ENCODE peak calls at places on chromosomes 7 and 10, in seven cellular contexts. One of them, this sample, is unnamed.

GRCh38 chr7:149741629-149742028 is 31.8 kb downstream of the ZNF467 start:
- DNase-seq in gastrocnemius medialis: no peak
- DNase-seq in stimulated activated effector memory CD8-positive, alpha-beta T cell treated with anti-CD3 and anti-CD28 coated beads, Interleukin-12 subunit alpha, Interleukin-12 subunit beta, amount 100 ng/mL, for 72 hours: no peak
- DNase-seq in activated CD8-positive, alpha-beta memory T cell treated with anti-CD3 and anti-CD28 coated beads for 48 hours: no peak
- DNase-seq in NCI-H1436: no peak
- DNase-seq in CD8-positive, alpha-beta memory T cell: no peak
- DNase-seq in fibroblast of lung: no peak
- DNase-seq in this sample: no peak

GRCh38 chr10:46268076-46268881 is 18.5 kb upstream of the ANTXRL start:
- DNase-seq in gastrocnemius medialis: no peak
- DNase-seq in stimulated activated effector memory CD8-positive, alpha-beta T cell treated with anti-CD3 and anti-CD28 coated beads, Interleukin-12 subunit alpha, Interleukin-12 subunit beta, amount 100 ng/mL, for 72 hours: peak
- DNase-seq in activated CD8-positive, alpha-beta memory T cell treated with anti-CD3 and anti-CD28 coated beads for 48 hours: no peak
- DNase-seq in NCI-H1436: no peak
- DNase-seq in CD8-positive, alpha-beta memory T cell: peak
- DNase-seq in fibroblast of lung: no peak
- DNase-seq in this sample: no peak

GRCh38 chr7:109497053-109497452 is 927.4 kb downstream of the DNAJB9 start:
- DNase-seq in gastrocnemius medialis: no peak
- DNase-seq in stimulated activated effector memory CD8-positive, alpha-beta T cell treated with anti-CD3 and anti-CD28 coated beads, Interleukin-12 subunit alpha, Interleukin-12 subunit beta, amount 100 ng/mL, for 72 hours: no peak
- DNase-seq in activated CD8-positive, alpha-beta memory T cell treated with anti-CD3 and anti-CD28 coated beads for 48 hours: no peak
- DNase-seq in NCI-H1436: no peak
- DNase-seq in CD8-positive, alpha-beta memory T cell: no peak
- DNase-seq in fibroblast of lung: no peak
- DNase-seq in this sample: no peak

GRCh38 chr10:28930520-28931495 is 253.5 kb downstream of the BAMBI start:
- DNase-seq in gastrocnemius medialis: no peak
- DNase-seq in stimulated activated effector memory CD8-positive, alpha-beta T cell treated with anti-CD3 and anti-CD28 coated beads, Interleukin-12 subunit alpha, Interleukin-12 subunit beta, amount 100 ng/mL, for 72 hours: no peak
- DNase-seq in activated CD8-positive, alpha-beta memory T cell treated with anti-CD3 and anti-CD28 coated beads for 48 hours: no peak
- DNase-seq in NCI-H1436: no peak
- DNase-seq in CD8-positive, alpha-beta memory T cell: no peak
- DNase-seq in fibroblast of lung: no peak
- DNase-seq in this sample: no peak

GRCh38 chr7:104862719-104863118 is 151.3 kb upstream of the KMT2E start:
- DNase-seq in gastrocnemius medialis: no peak
- DNase-seq in stimulated activated effector memory CD8-positive, alpha-beta T cell treated with anti-CD3 and anti-CD28 coated beads, Interleukin-12 subunit alpha, Interleukin-12 subunit beta, amount 100 ng/mL, for 72 hours: no peak
- DNase-seq in activated CD8-positive, alpha-beta memory T cell treated with anti-CD3 and anti-CD28 coated beads for 48 hours: no peak
- DNase-seq in NCI-H1436: no peak
- DNase-seq in CD8-positive, alpha-beta memory T cell: no peak
- DNase-seq in fibroblast of lung: no peak
- DNase-seq in this sample: no peak

GRCh38 chr10:123582084-123582989 is 83.8 kb upstream of the GPR26 start:
- DNase-seq in gastrocnemius medialis: peak
- DNase-seq in stimulated activated effector memory CD8-positive, alpha-beta T cell treated with anti-CD3 and anti-CD28 coated beads, Interleukin-12 subunit alpha, Interleukin-12 subunit beta, amount 100 ng/mL, for 72 hours: peak
- DNase-seq in activated CD8-positive, alpha-beta memory T cell treated with anti-CD3 and anti-CD28 coated beads for 48 hours: peak
- DNase-seq in NCI-H1436: peak
- DNase-seq in CD8-positive, alpha-beta memory T cell: peak
- DNase-seq in fibroblast of lung: peak
- DNase-seq in this sample: peak

GRCh38 chr10:6578221-6579192 is 1.6 kb downstream of the PRKCQ start:
- DNase-seq in gastrocnemius medialis: no peak
- DNase-seq in stimulated activated effector memory CD8-positive, alpha-beta T cell treated with anti-CD3 and anti-CD28 coated beads, Interleukin-12 subunit alpha, Interleukin-12 subunit beta, amount 100 ng/mL, for 72 hours: no peak
- DNase-seq in activated CD8-positive, alpha-beta memory T cell treated with anti-CD3 and anti-CD28 coated beads for 48 hours: no peak
- DNase-seq in NCI-H1436: no peak
- DNase-seq in CD8-positive, alpha-beta memory T cell: no peak
- DNase-seq in fibroblast of lung: no peak
- DNase-seq in this sample: no peak

GRCh38 chr7:128164955-128165670 is 76.0 kb upstream of the LEP start:
- DNase-seq in gastrocnemius medialis: no peak
- DNase-seq in stimulated activated effector memory CD8-positive, alpha-beta T cell treated with anti-CD3 and anti-CD28 coated beads, Interleukin-12 subunit alpha, Interleukin-12 subunit beta, amount 100 ng/mL, for 72 hours: no peak
- DNase-seq in activated CD8-positive, alpha-beta memory T cell treated with anti-CD3 and anti-CD28 coated beads for 48 hours: no peak
- DNase-seq in NCI-H1436: no peak
- DNase-seq in CD8-positive, alpha-beta memory T cell: no peak
- DNase-seq in fibroblast of lung: no peak
- DNase-seq in this sample: no peak

GRCh38 chr7:106346678-106347217 is 62.0 kb upstream of the NAMPT start:
- DNase-seq in gastrocnemius medialis: no peak
- DNase-seq in stimulated activated effector memory CD8-positive, alpha-beta T cell treated with anti-CD3 and anti-CD28 coated beads, Interleukin-12 subunit alpha, Interleukin-12 subunit beta, amount 100 ng/mL, for 72 hours: peak
- DNase-seq in activated CD8-positive, alpha-beta memory T cell treated with anti-CD3 and anti-CD28 coated beads for 48 hours: no peak
- DNase-seq in NCI-H1436: no peak
- DNase-seq in CD8-positive, alpha-beta memory T cell: peak
- DNase-seq in fibroblast of lung: peak
- DNase-seq in this sample: no peak

GRCh38 chr10:34313353-34313752 is 501.7 kb downstream of the PARD3 start:
- DNase-seq in gastrocnemius medialis: no peak
- DNase-seq in stimulated activated effector memory CD8-positive, alpha-beta T cell treated with anti-CD3 and anti-CD28 coated beads, Interleukin-12 subunit alpha, Interleukin-12 subunit beta, amount 100 ng/mL, for 72 hours: no peak
- DNase-seq in activated CD8-positive, alpha-beta memory T cell treated with anti-CD3 and anti-CD28 coated beads for 48 hours: no peak
- DNase-seq in NCI-H1436: no peak
- DNase-seq in CD8-positive, alpha-beta memory T cell: no peak
- DNase-seq in fibroblast of lung: no peak
- DNase-seq in this sample: no peak

GRCh38 chr10:48798486-48799254 is 114.0 kb downstream of the WDFY4 start:
- DNase-seq in gastrocnemius medialis: no peak
- DNase-seq in stimulated activated effector memory CD8-positive, alpha-beta T cell treated with anti-CD3 and anti-CD28 coated beads, Interleukin-12 subunit alpha, Interleukin-12 subunit beta, amount 100 ng/mL, for 72 hours: no peak
- DNase-seq in activated CD8-positive, alpha-beta memory T cell treated with anti-CD3 and anti-CD28 coated beads for 48 hours: no peak
- DNase-seq in NCI-H1436: no peak
- DNase-seq in CD8-positive, alpha-beta memory T cell: no peak
- DNase-seq in fibroblast of lung: no peak
- DNase-seq in this sample: no peak

GRCh38 chr7:147547252-147547897 is 1043.2 kb upstream of the C7orf33 start:
- DNase-seq in gastrocnemius medialis: no peak
- DNase-seq in stimulated activated effector memory CD8-positive, alpha-beta T cell treated with anti-CD3 and anti-CD28 coated beads, Interleukin-12 subunit alpha, Interleukin-12 subunit beta, amount 100 ng/mL, for 72 hours: no peak
- DNase-seq in activated CD8-positive, alpha-beta memory T cell treated with anti-CD3 and anti-CD28 coated beads for 48 hours: no peak
- DNase-seq in NCI-H1436: no peak
- DNase-seq in CD8-positive, alpha-beta memory T cell: no peak
- DNase-seq in fibroblast of lung: peak
- DNase-seq in this sample: no peak

GRCh38 chr7:45219801-45220200 is 62.2 kb downstream of the RAMP3 start:
- DNase-seq in gastrocnemius medialis: no peak
- DNase-seq in stimulated activated effector memory CD8-positive, alpha-beta T cell treated with anti-CD3 and anti-CD28 coated beads, Interleukin-12 subunit alpha, Interleukin-12 subunit beta, amount 100 ng/mL, for 72 hours: no peak
- DNase-seq in activated CD8-positive, alpha-beta memory T cell treated with anti-CD3 and anti-CD28 coated beads for 48 hours: no peak
- DNase-seq in NCI-H1436: no peak
- DNase-seq in CD8-positive, alpha-beta memory T cell: no peak
- DNase-seq in fibroblast of lung: no peak
- DNase-seq in this sample: no peak

GRCh38 chr7:101974365-101974764 is 156.9 kb downstream of the CUX1 start:
- DNase-seq in gastrocnemius medialis: no peak
- DNase-seq in stimulated activated effector memory CD8-positive, alpha-beta T cell treated with anti-CD3 and anti-CD28 coated beads, Interleukin-12 subunit alpha, Interleukin-12 subunit beta, amount 100 ng/mL, for 72 hours: no peak
- DNase-seq in activated CD8-positive, alpha-beta memory T cell treated with anti-CD3 and anti-CD28 coated beads for 48 hours: no peak
- DNase-seq in NCI-H1436: no peak
- DNase-seq in CD8-positive, alpha-beta memory T cell: no peak
- DNase-seq in fibroblast of lung: no peak
- DNase-seq in this sample: no peak

GRCh38 chr10:29862926-29863614 is 196.3 kb downstream of the JCAD start:
- DNase-seq in gastrocnemius medialis: no peak
- DNase-seq in stimulated activated effector memory CD8-positive, alpha-beta T cell treated with anti-CD3 and anti-CD28 coated beads, Interleukin-12 subunit alpha, Interleukin-12 subunit beta, amount 100 ng/mL, for 72 hours: no peak
- DNase-seq in activated CD8-positive, alpha-beta memory T cell treated with anti-CD3 and anti-CD28 coated beads for 48 hours: no peak
- DNase-seq in NCI-H1436: peak
- DNase-seq in CD8-positive, alpha-beta memory T cell: no peak
- DNase-seq in fibroblast of lung: peak
- DNase-seq in this sample: no peak

GRCh38 chr7:156460861-156461632 is 179.5 kb upstream of the RNF32 start:
- DNase-seq in gastrocnemius medialis: no peak
- DNase-seq in stimulated activated effector memory CD8-positive, alpha-beta T cell treated with anti-CD3 and anti-CD28 coated beads, Interleukin-12 subunit alpha, Interleukin-12 subunit beta, amount 100 ng/mL, for 72 hours: no peak
- DNase-seq in activated CD8-positive, alpha-beta memory T cell treated with anti-CD3 and anti-CD28 coated beads for 48 hours: no peak
- DNase-seq in NCI-H1436: no peak
- DNase-seq in CD8-positive, alpha-beta memory T cell: no peak
- DNase-seq in fibroblast of lung: no peak
- DNase-seq in this sample: no peak

GRCh38 chr10:116764979-116765378 is 22.6 kb upstream of the HSPA12A start:
- DNase-seq in gastrocnemius medialis: no peak
- DNase-seq in stimulated activated effector memory CD8-positive, alpha-beta T cell treated with anti-CD3 and anti-CD28 coated beads, Interleukin-12 subunit alpha, Interleukin-12 subunit beta, amount 100 ng/mL, for 72 hours: no peak
- DNase-seq in activated CD8-positive, alpha-beta memory T cell treated with anti-CD3 and anti-CD28 coated beads for 48 hours: no peak
- DNase-seq in NCI-H1436: no peak
- DNase-seq in CD8-positive, alpha-beta memory T cell: no peak
- DNase-seq in fibroblast of lung: no peak
- DNase-seq in this sample: no peak

GRCh38 chr7:1193593-1194424 is 33.8 kb upstream of the ZFAND2A start:
- DNase-seq in gastrocnemius medialis: no peak
- DNase-seq in stimulated activated effector memory CD8-positive, alpha-beta T cell treated with anti-CD3 and anti-CD28 coated beads, Interleukin-12 subunit alpha, Interleukin-12 subunit beta, amount 100 ng/mL, for 72 hours: no peak
- DNase-seq in activated CD8-positive, alpha-beta memory T cell treated with anti-CD3 and anti-CD28 coated beads for 48 hours: no peak
- DNase-seq in NCI-H1436: peak
- DNase-seq in CD8-positive, alpha-beta memory T cell: no peak
- DNase-seq in fibroblast of lung: peak
- DNase-seq in this sample: peak

GRCh38 chr7:139942686-139943085 is 113.6 kb downstream of the TBXAS1 start:
- DNase-seq in gastrocnemius medialis: no peak
- DNase-seq in stimulated activated effector memory CD8-positive, alpha-beta T cell treated with anti-CD3 and anti-CD28 coated beads, Interleukin-12 subunit alpha, Interleukin-12 subunit beta, amount 100 ng/mL, for 72 hours: no peak
- DNase-seq in activated CD8-positive, alpha-beta memory T cell treated with anti-CD3 and anti-CD28 coated beads for 48 hours: no peak
- DNase-seq in NCI-H1436: no peak
- DNase-seq in CD8-positive, alpha-beta memory T cell: no peak
- DNase-seq in fibroblast of lung: peak
- DNase-seq in this sample: no peak

GRCh38 chr7:101626069-101626671 is 2.9 kb downstream of the MYL10 start:
- DNase-seq in gastrocnemius medialis: no peak
- DNase-seq in stimulated activated effector memory CD8-positive, alpha-beta T cell treated with anti-CD3 and anti-CD28 coated beads, Interleukin-12 subunit alpha, Interleukin-12 subunit beta, amount 100 ng/mL, for 72 hours: no peak
- DNase-seq in activated CD8-positive, alpha-beta memory T cell treated with anti-CD3 and anti-CD28 coated beads for 48 hours: no peak
- DNase-seq in NCI-H1436: no peak
- DNase-seq in CD8-positive, alpha-beta memory T cell: peak
- DNase-seq in fibroblast of lung: no peak
- DNase-seq in this sample: no peak

GRCh38 chr7:157043745-157044144 is 33.3 kb upstream of the MNX1 start:
- DNase-seq in gastrocnemius medialis: peak
- DNase-seq in stimulated activated effector memory CD8-positive, alpha-beta T cell treated with anti-CD3 and anti-CD28 coated beads, Interleukin-12 subunit alpha, Interleukin-12 subunit beta, amount 100 ng/mL, for 72 hours: no peak
- DNase-seq in activated CD8-positive, alpha-beta memory T cell treated with anti-CD3 and anti-CD28 coated beads for 48 hours: no peak
- DNase-seq in NCI-H1436: no peak
- DNase-seq in CD8-positive, alpha-beta memory T cell: no peak
- DNase-seq in fibroblast of lung: peak
- DNase-seq in this sample: no peak

GRCh38 chr10:543131-543530 is 146.3 kb downstream of the DIP2C start:
- DNase-seq in gastrocnemius medialis: no peak
- DNase-seq in stimulated activated effector memory CD8-positive, alpha-beta T cell treated with anti-CD3 and anti-CD28 coated beads, Interleukin-12 subunit alpha, Interleukin-12 subunit beta, amount 100 ng/mL, for 72 hours: no peak
- DNase-seq in activated CD8-positive, alpha-beta memory T cell treated with anti-CD3 and anti-CD28 coated beads for 48 hours: no peak
- DNase-seq in NCI-H1436: no peak
- DNase-seq in CD8-positive, alpha-beta memory T cell: no peak
- DNase-seq in fibroblast of lung: peak
- DNase-seq in this sample: no peak

GRCh38 chr10:79061441-79062315 is 7.1 kb upstream of the ZMIZ1 start:
- DNase-seq in gastrocnemius medialis: no peak
- DNase-seq in stimulated activated effector memory CD8-positive, alpha-beta T cell treated with anti-CD3 and anti-CD28 coated beads, Interleukin-12 subunit alpha, Interleukin-12 subunit beta, amount 100 ng/mL, for 72 hours: no peak
- DNase-seq in activated CD8-positive, alpha-beta memory T cell treated with anti-CD3 and anti-CD28 coated beads for 48 hours: no peak
- DNase-seq in NCI-H1436: no peak
- DNase-seq in CD8-positive, alpha-beta memory T cell: peak
- DNase-seq in fibroblast of lung: no peak
- DNase-seq in this sample: no peak

GRCh38 chr10:123144697-123145541 is 3.0 kb upstream of the HMX2 start:
- DNase-seq in gastrocnemius medialis: no peak
- DNase-seq in stimulated activated effector memory CD8-positive, alpha-beta T cell treated with anti-CD3 and anti-CD28 coated beads, Interleukin-12 subunit alpha, Interleukin-12 subunit beta, amount 100 ng/mL, for 72 hours: peak
- DNase-seq in activated CD8-positive, alpha-beta memory T cell treated with anti-CD3 and anti-CD28 coated beads for 48 hours: no peak
- DNase-seq in NCI-H1436: no peak
- DNase-seq in CD8-positive, alpha-beta memory T cell: no peak
- DNase-seq in fibroblast of lung: no peak
- DNase-seq in this sample: no peak

GRCh38 chr10:78944658-78945333 is 124.0 kb upstream of the ZMIZ1 start:
- DNase-seq in gastrocnemius medialis: peak
- DNase-seq in stimulated activated effector memory CD8-positive, alpha-beta T cell treated with anti-CD3 and anti-CD28 coated beads, Interleukin-12 subunit alpha, Interleukin-12 subunit beta, amount 100 ng/mL, for 72 hours: no peak
- DNase-seq in activated CD8-positive, alpha-beta memory T cell treated with anti-CD3 and anti-CD28 coated beads for 48 hours: no peak
- DNase-seq in NCI-H1436: no peak
- DNase-seq in CD8-positive, alpha-beta memory T cell: no peak
- DNase-seq in fibroblast of lung: peak
- DNase-seq in this sample: no peak

GRCh38 chr10:101270763-101271162 is 41.5 kb upstream of the LBX1 start:
- DNase-seq in gastrocnemius medialis: no peak
- DNase-seq in stimulated activated effector memory CD8-positive, alpha-beta T cell treated with anti-CD3 and anti-CD28 coated beads, Interleukin-12 subunit alpha, Interleukin-12 subunit beta, amount 100 ng/mL, for 72 hours: no peak
- DNase-seq in activated CD8-positive, alpha-beta memory T cell treated with anti-CD3 and anti-CD28 coated beads for 48 hours: no peak
- DNase-seq in NCI-H1436: no peak
- DNase-seq in CD8-positive, alpha-beta memory T cell: no peak
- DNase-seq in fibroblast of lung: no peak
- DNase-seq in this sample: no peak

GRCh38 chr7:33070277-33070676 is 7.7 kb upstream of the NT5C3A start:
- DNase-seq in gastrocnemius medialis: no peak
- DNase-seq in stimulated activated effector memory CD8-positive, alpha-beta T cell treated with anti-CD3 and anti-CD28 coated beads, Interleukin-12 subunit alpha, Interleukin-12 subunit beta, amount 100 ng/mL, for 72 hours: no peak
- DNase-seq in activated CD8-positive, alpha-beta memory T cell treated with anti-CD3 and anti-CD28 coated beads for 48 hours: no peak
- DNase-seq in NCI-H1436: no peak
- DNase-seq in CD8-positive, alpha-beta memory T cell: no peak
- DNase-seq in fibroblast of lung: no peak
- DNase-seq in this sample: no peak

GRCh38 chr10:132523561-132524442 is 13.8 kb upstream of the INPP5A start:
- DNase-seq in gastrocnemius medialis: no peak
- DNase-seq in stimulated activated effector memory CD8-positive, alpha-beta T cell treated with anti-CD3 and anti-CD28 coated beads, Interleukin-12 subunit alpha, Interleukin-12 subunit beta, amount 100 ng/mL, for 72 hours: no peak
- DNase-seq in activated CD8-positive, alpha-beta memory T cell treated with anti-CD3 and anti-CD28 coated beads for 48 hours: no peak
- DNase-seq in NCI-H1436: no peak
- DNase-seq in CD8-positive, alpha-beta memory T cell: no peak
- DNase-seq in fibroblast of lung: no peak
- DNase-seq in this sample: no peak

GRCh38 chr10:131433566-131433965 is 122.0 kb upstream of the TCERG1L start:
- DNase-seq in gastrocnemius medialis: no peak
- DNase-seq in stimulated activated effector memory CD8-positive, alpha-beta T cell treated with anti-CD3 and anti-CD28 coated beads, Interleukin-12 subunit alpha, Interleukin-12 subunit beta, amount 100 ng/mL, for 72 hours: no peak
- DNase-seq in activated CD8-positive, alpha-beta memory T cell treated with anti-CD3 and anti-CD28 coated beads for 48 hours: no peak
- DNase-seq in NCI-H1436: no peak
- DNase-seq in CD8-positive, alpha-beta memory T cell: no peak
- DNase-seq in fibroblast of lung: no peak
- DNase-seq in this sample: no peak

GRCh38 chr10:101050206-101051069 is 11.4 kb upstream of the KAZALD1 start:
- DNase-seq in gastrocnemius medialis: no peak
- DNase-seq in stimulated activated effector memory CD8-positive, alpha-beta T cell treated with anti-CD3 and anti-CD28 coated beads, Interleukin-12 subunit alpha, Interleukin-12 subunit beta, amount 100 ng/mL, for 72 hours: peak
- DNase-seq in activated CD8-positive, alpha-beta memory T cell treated with anti-CD3 and anti-CD28 coated beads for 48 hours: peak
- DNase-seq in NCI-H1436: peak
- DNase-seq in CD8-positive, alpha-beta memory T cell: peak
- DNase-seq in fibroblast of lung: peak
- DNase-seq in this sample: no peak

GRCh38 chr7:127251048-127251451 is 1.7 kb downstream of the GRM8 start:
- DNase-seq in gastrocnemius medialis: no peak
- DNase-seq in stimulated activated effector memory CD8-positive, alpha-beta T cell treated with anti-CD3 and anti-CD28 coated beads, Interleukin-12 subunit alpha, Interleukin-12 subunit beta, amount 100 ng/mL, for 72 hours: no peak
- DNase-seq in activated CD8-positive, alpha-beta memory T cell treated with anti-CD3 and anti-CD28 coated beads for 48 hours: no peak
- DNase-seq in NCI-H1436: no peak
- DNase-seq in CD8-positive, alpha-beta memory T cell: no peak
- DNase-seq in fibroblast of lung: no peak
- DNase-seq in this sample: peak

This sample was measured in caudate nucleus.